ENCODE peak calls at places on chromosome 9, in seven cellular contexts. B is HCT116, J is H1, R is K562, O is HepG2, C is GM12878, L is SK-N-SH. Y is an unnamed sample.

GRCh38 chr9:110578896-110579752 is at the start of gene SVEP1:
- DNase-seq in O (no peak), J (peak), B (no peak), L (peak), C (no peak), R (no peak), Y (no peak)

GRCh38 chr9:89991204-89991790 is 386.5 kb downstream of the GADD45G start:
- DNase-seq in L (no peak), B (no peak), O (no peak), C (no peak), J (no peak), R (no peak), Y (no peak)

GRCh38 chr9:133715295-133715865 is 22.8 kb downstream of the SARDH start:
- DNase-seq in R (no peak), L (peak), B (no peak), O (no peak), C (no peak), J (no peak), Y (no peak)

GRCh38 chr9:131625848-131626670 is 80.7 kb downstream of the PRRT1B start:
- DNase-seq in O (no peak), J (no peak), R (no peak), L (peak), B (no peak), C (no peak), Y (no peak)

GRCh38 chr9:120999317-120999716 is 50.8 kb downstream of the C5 start:
- DNase-seq in L (no peak), R (no peak), C (no peak), B (no peak), J (no peak), O (no peak), Y (no peak)

GRCh38 chr9:84652496-84653081 is 16.9 kb upstream of the NTRK2 start:
- DNase-seq in L (no peak), C (no peak), O (no peak), R (no peak), J (no peak), B (no peak), Y (no peak)

GRCh38 chr9:13975628-13976250 is 338.2 kb downstream of the NFIB start:
- DNase-seq in C (no peak), O (no peak), J (no peak), R (no peak), L (no peak), B (no peak), Y (no peak)

GRCh38 chr9:124695280-124695890 is 75.7 kb downstream of the NR6A1 start:
- DNase-seq in B (no peak), O (no peak), R (no peak), J (no peak), L (no peak), C (no peak), Y (no peak)

GRCh38 chr9:68955281-68955680 is 58.6 kb downstream of the PRKACG start:
- DNase-seq in B (no peak), O (no peak), R (no peak), C (no peak), J (no peak), L (no peak), Y (no peak)

GRCh38 chr9:112848316-112849151 is 42.1 kb downstream of the SLC46A2 start:
- DNase-seq in O (no peak), L (no peak), B (no peak), J (peak), C (no peak), R (no peak), Y (no peak)

GRCh38 chr9:13915591-13916301 is 398.2 kb downstream of the NFIB start:
- DNase-seq in O (no peak), B (no peak), R (no peak), C (no peak), J (no peak), L (no peak), Y (no peak)

GRCh38 chr9:128972956-128973355 is 25.5 kb downstream of the NUP188 start:
- DNase-seq in J (no peak), C (no peak), B (no peak), O (no peak), R (no peak), L (no peak), Y (no peak)

GRCh38 chr9:3118081-3118480 is 274.2 kb upstream of the PUM3 start:
- DNase-seq in J (no peak), C (no peak), B (no peak), L (no peak), R (no peak), O (no peak), Y (no peak)
- TF ChIP-seq JUND in J (no peak), C (no peak), B (no peak), L (no peak), R (no peak), O (no peak), Y (no peak)

GRCh38 chr9:123174079-123174478 is 94.3 kb downstream of the STRBP start:
- DNase-seq in J (no peak), O (no peak), B (no peak), L (no peak), C (no peak), R (no peak), Y (no peak)

GRCh38 chr9:123174887-123175518 is 93.4 kb downstream of the STRBP start:
- DNase-seq in L (no peak), J (no peak), O (no peak), B (no peak), R (no peak), C (peak), Y (no peak)

GRCh38 chr9:123176230-123176629 is 92.2 kb downstream of the STRBP start:
- DNase-seq in R (no peak), B (no peak), J (no peak), O (no peak), L (no peak), C (peak), Y (no peak)

GRCh38 chr9:123176949-123177348 is 91.4 kb downstream of the STRBP start:
- DNase-seq in C (no peak), R (no peak), L (no peak), J (no peak), O (no peak), B (no peak), Y (no peak)
- TF ChIP-seq JUND in C (no peak), R (no peak), L (no peak), J (no peak), O (no peak), B (no peak), Y (no peak)

GRCh38 chr9:78312125-78312524 is 15.2 kb downstream of the PSAT1 start:
- DNase-seq in O (no peak), C (no peak), R (no peak), J (no peak), B (no peak), L (no peak), Y (peak)
- TF ChIP-seq JUND in O (no peak), C (no peak), R (no peak), J (no peak), B (no peak), L (no peak), Y (no peak)

GRCh38 chr9:18477719-18478118 is 3.8 kb downstream of the ADAMTSL1 start:
- DNase-seq in J (no peak), B (no peak), O (no peak), C (no peak), R (no peak), L (no peak), Y (no peak)

GRCh38 chr9:18479405-18479804 is 5.5 kb downstream of the ADAMTSL1 start:
- DNase-seq in B (no peak), L (no peak), J (no peak), O (no peak), R (no peak), C (no peak), Y (no peak)

GRCh38 chr9:18482371-18482770 is 8.4 kb downstream of the ADAMTSL1 start:
- DNase-seq in C (no peak), O (no peak), L (no peak), R (no peak), J (no peak), B (no peak), Y (no peak)

GRCh38 chr9:18478517-18479361 is 4.8 kb downstream of the ADAMTSL1 start:
- DNase-seq in B (no peak), R (no peak), O (no peak), J (no peak), L (no peak), C (no peak), Y (no peak)

DNA sequence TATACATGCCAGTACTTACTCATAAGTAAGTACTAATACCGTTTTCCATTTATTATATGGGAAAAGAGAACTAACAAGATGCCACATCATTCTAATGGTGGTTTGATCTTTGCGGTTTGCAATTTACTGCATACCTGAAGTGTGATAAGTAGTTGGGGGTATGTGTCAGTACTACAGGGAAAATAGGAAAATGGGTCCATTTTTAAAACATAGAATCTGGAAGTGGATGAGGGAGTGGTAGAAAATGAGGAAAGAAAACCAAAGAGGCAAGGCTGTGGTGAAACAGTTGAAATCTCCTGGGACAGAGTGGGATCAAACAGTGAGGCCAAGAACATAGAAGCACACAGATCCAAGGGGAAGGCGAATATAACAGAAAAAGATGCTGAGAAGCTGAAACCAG is 6.7 kb downstream of the ADAMTSL1 start:
- DNase-seq in R (no peak), C (no peak), O (no peak), L (no peak), J (no peak), B (no peak), Y (no peak)
- TF ChIP-seq JUND in R (no peak), C (no peak), O (no peak), L (peak), J (no peak), B (no peak), Y (no peak)

GRCh38 chr9:134937566-134938345 is 20.0 kb upstream of the FCN1 start:
- DNase-seq in R (no peak), B (no peak), C (no peak), J (no peak), O (no peak), L (no peak), Y (no peak)

GRCh38 chr9:134938346-134939079 is 20.8 kb upstream of the FCN1 start:
- DNase-seq in O (no peak), L (no peak), B (no peak), C (no peak), R (no peak), J (no peak), Y (peak)

GRCh38 chr9:134935056-134936020 is 17.6 kb upstream of the FCN1 start:
- DNase-seq in O (no peak), B (no peak), J (no peak), L (no peak), C (no peak), R (no peak), Y (no peak)

GRCh38 chr9:134936762-134937555 is 19.2 kb upstream of the FCN1 start:
- DNase-seq in B (no peak), O (no peak), L (no peak), C (peak), R (no peak), J (no peak), Y (no peak)

DNA sequence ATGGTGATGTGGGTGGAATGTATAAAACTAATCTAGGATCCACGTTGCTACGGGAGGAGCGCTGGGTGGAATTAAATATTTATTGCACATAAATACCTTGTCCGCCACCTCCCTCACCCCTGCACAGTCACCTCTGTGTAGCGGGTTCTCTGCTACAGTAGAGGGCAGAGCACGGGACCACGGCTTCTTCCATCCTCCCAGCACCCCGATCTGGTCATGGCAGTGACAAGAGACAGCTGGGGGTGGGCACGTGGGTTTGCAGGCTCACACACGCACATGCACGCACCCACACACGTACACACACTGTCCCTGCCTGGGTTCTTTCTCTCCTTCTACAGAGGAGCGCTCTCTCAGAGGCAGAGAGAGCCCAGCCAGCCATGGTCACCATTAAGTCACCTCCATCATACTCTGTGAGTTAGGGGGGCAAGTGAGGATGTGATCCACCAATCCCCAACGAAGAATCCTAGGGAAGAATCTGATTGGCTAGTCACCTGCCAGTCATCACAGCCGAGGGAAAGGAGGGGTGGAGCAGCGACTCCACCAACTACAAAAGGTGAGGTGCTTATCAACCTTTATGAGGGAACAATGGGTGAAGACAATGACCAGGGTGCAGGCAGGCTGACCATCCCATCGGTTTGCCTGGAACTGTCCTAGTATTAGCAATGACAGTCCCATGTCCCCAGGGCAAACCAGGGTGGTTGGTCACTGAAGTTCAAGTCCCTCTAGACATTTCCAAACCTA is 18.5 kb upstream of the FCN1 start:
- DNase-seq in B (no peak), L (no peak), O (no peak), C (no peak), J (no peak), R (peak), Y (no peak)
- TF ChIP-seq JUND in B (no peak), L (no peak), O (no peak), C (no peak), J (no peak), R (no peak), Y (no peak)